ENCODE peak calls at places on chromosomes 3 and 15, in five cellular contexts. One of them, this sample, is unnamed. For H3K36me3, the result is how much of the 10 kb centered on the place peaks cover.

GRCh38 chr15:89899303-89899946 is 5.6 kb upstream of the AP3S2 start:
- DNase-seq in mesenchymal stem cell: no peak
- DNase-seq in mammary epithelial cell: no peak
- DNase-seq in fibroblast of lung: no peak
- DNase-seq in keratinocyte: no peak
- DNase-seq in this sample: no peak

GRCh38 chr3:170278632-170279031 is 56.4 kb downstream of the PRKCI start:
- DNase-seq in mesenchymal stem cell: no peak
- DNase-seq in fibroblast of lung: no peak
- DNase-seq in mammary epithelial cell: no peak
- DNase-seq in keratinocyte: no peak
- DNase-seq in this sample: no peak

GRCh38 chr3:51445544-51446280 is 54.1 kb downstream of the DCAF1 start:
- DNase-seq in fibroblast of lung: no peak
- DNase-seq in mesenchymal stem cell: no peak
- DNase-seq in mammary epithelial cell: no peak
- DNase-seq in keratinocyte: no peak
- DNase-seq in this sample: no peak

GRCh38 chr3:96959902-96960596 is 145.7 kb downstream of the EPHA6 start:
- DNase-seq in keratinocyte: peak
- DNase-seq in fibroblast of lung: no peak
- DNase-seq in mesenchymal stem cell: no peak
- DNase-seq in mammary epithelial cell: peak
- DNase-seq in this sample: peak

GRCh38 chr3:187112934-187113793 is 26.1 kb downstream of the RPL39L start:
- DNase-seq in mammary epithelial cell: peak
- DNase-seq in fibroblast of lung: peak
- DNase-seq in mesenchymal stem cell: peak
- DNase-seq in keratinocyte: no peak
- DNase-seq in this sample: peak

GRCh38 chr3:86865506-86865905 is 125.4 kb downstream of the VGLL3 start:
- DNase-seq in keratinocyte: no peak
- DNase-seq in mammary epithelial cell: no peak
- DNase-seq in mesenchymal stem cell: no peak
- DNase-seq in fibroblast of lung: peak
- DNase-seq in this sample: peak

GRCh38 chr3:113495035-113495434 is 19.9 kb downstream of the SPICE1 start:
- DNase-seq in mesenchymal stem cell: peak
- DNase-seq in mammary epithelial cell: peak
- DNase-seq in fibroblast of lung: peak
- DNase-seq in keratinocyte: no peak
- DNase-seq in this sample: peak

GRCh38 chr3:105480771-105481170 is 114.1 kb downstream of the ALCAM start:
- DNase-seq in mammary epithelial cell: no peak
- DNase-seq in mesenchymal stem cell: peak
- DNase-seq in keratinocyte: no peak
- DNase-seq in fibroblast of lung: no peak
- DNase-seq in this sample: no peak

GRCh38 chr15:40243126-40243810 is 4.4 kb downstream of the PAK6 start:
- DNase-seq in keratinocyte: no peak
- DNase-seq in mammary epithelial cell: peak
- DNase-seq in fibroblast of lung: no peak
- DNase-seq in mesenchymal stem cell: no peak
- DNase-seq in this sample: no peak

GRCh38 chr3:189340680-189341460 is 169.1 kb downstream of the TPRG1 start:
- DNase-seq in mesenchymal stem cell: peak
- DNase-seq in fibroblast of lung: no peak
- DNase-seq in mammary epithelial cell: no peak
- DNase-seq in keratinocyte: no peak
- DNase-seq in this sample: no peak

GRCh38 chr3:184158394-184158793 is 3.2 kb downstream of the DVL3 start:
- DNase-seq in fibroblast of lung: no peak
- DNase-seq in mammary epithelial cell: no peak
- DNase-seq in keratinocyte: no peak
- DNase-seq in mesenchymal stem cell: no peak
- DNase-seq in this sample: no peak

GRCh38 chr3:184156522-184156955 is 1.4 kb downstream of the DVL3 start:
- DNase-seq in mammary epithelial cell: no peak
- DNase-seq in mesenchymal stem cell: peak
- DNase-seq in keratinocyte: no peak
- DNase-seq in fibroblast of lung: peak
- DNase-seq in this sample: peak

GRCh38 chr3:184154909-184155643 is at the start of gene DVL3:
- DNase-seq in mesenchymal stem cell: peak
- DNase-seq in keratinocyte: no peak
- DNase-seq in mammary epithelial cell: peak
- DNase-seq in fibroblast of lung: peak
- DNase-seq in this sample: peak

GRCh38 chr3:184155644-184156521 is 706 bp downstream of the DVL3 start:
- DNase-seq in mammary epithelial cell: peak
- DNase-seq in keratinocyte: no peak
- DNase-seq in mesenchymal stem cell: peak
- DNase-seq in fibroblast of lung: peak
- DNase-seq in this sample: peak

DNA sequence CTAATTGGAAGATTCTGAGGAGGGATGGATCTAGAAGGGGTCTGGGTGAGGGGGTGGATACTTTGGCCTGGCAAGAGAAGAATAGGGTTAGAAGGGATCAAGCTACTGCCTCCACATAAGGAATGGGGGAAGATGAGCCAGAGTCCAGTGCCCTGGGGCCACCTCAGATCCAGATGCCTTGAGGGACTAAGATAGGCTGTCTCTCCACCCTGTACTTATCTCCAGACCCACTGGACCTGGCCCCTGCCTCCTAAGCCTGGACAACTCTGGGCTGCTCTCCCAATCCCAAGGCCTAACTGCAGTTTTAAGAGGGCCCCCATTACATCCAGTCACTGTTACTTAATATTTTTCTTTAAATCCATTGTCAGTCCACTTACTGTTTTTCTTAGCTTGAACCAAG is 2.0 kb downstream of the DVL3 start:
- DNase-seq in fibroblast of lung: no peak
- DNase-seq in mammary epithelial cell: no peak
- DNase-seq in mesenchymal stem cell: no peak
- DNase-seq in keratinocyte: no peak
- DNase-seq in this sample: peak
- H3K4me3 ChIP-seq in fibroblast of lung: peak
- H3K4me3 ChIP-seq in mammary epithelial cell: peak
- H3K4me3 ChIP-seq in mesenchymal stem cell: peak
- H3K4me3 ChIP-seq in keratinocyte: peak
- H3K4me3 ChIP-seq in this sample: peak

GRCh38 chr3:64623125-64623524 is 64.7 kb downstream of the ADAMTS9 start:
- DNase-seq in keratinocyte: no peak
- DNase-seq in mesenchymal stem cell: no peak
- DNase-seq in fibroblast of lung: peak
- DNase-seq in mammary epithelial cell: peak
- DNase-seq in this sample: no peak
- H3K36me3 ChIP-seq in keratinocyte: under half
- H3K36me3 ChIP-seq in mesenchymal stem cell: under half
- H3K36me3 ChIP-seq in fibroblast of lung: under half
- H3K36me3 ChIP-seq in mammary epithelial cell: under half
- H3K36me3 ChIP-seq in this sample: under half

GRCh38 chr3:20394243-20394642 is 208.2 kb upstream of the SGO1 start:
- DNase-seq in keratinocyte: no peak
- DNase-seq in mesenchymal stem cell: no peak
- DNase-seq in mammary epithelial cell: no peak
- DNase-seq in fibroblast of lung: no peak
- DNase-seq in this sample: no peak

GRCh38 chr3:20396335-20396734 is 210.3 kb upstream of the SGO1 start:
- DNase-seq in keratinocyte: no peak
- DNase-seq in mammary epithelial cell: no peak
- DNase-seq in mesenchymal stem cell: no peak
- DNase-seq in fibroblast of lung: no peak
- DNase-seq in this sample: no peak

GRCh38 chr3:20400281-20400680 is 214.3 kb upstream of the SGO1 start:
- DNase-seq in mammary epithelial cell: no peak
- DNase-seq in fibroblast of lung: no peak
- DNase-seq in mesenchymal stem cell: no peak
- DNase-seq in keratinocyte: no peak
- DNase-seq in this sample: no peak

GRCh38 chr3:20391628-20392027 is 205.6 kb upstream of the SGO1 start:
- DNase-seq in keratinocyte: no peak
- DNase-seq in mesenchymal stem cell: no peak
- DNase-seq in fibroblast of lung: no peak
- DNase-seq in mammary epithelial cell: no peak
- DNase-seq in this sample: no peak

GRCh38 chr3:20395692-20396091 is 209.7 kb upstream of the SGO1 start:
- DNase-seq in keratinocyte: no peak
- DNase-seq in mesenchymal stem cell: no peak
- DNase-seq in fibroblast of lung: no peak
- DNase-seq in mammary epithelial cell: no peak
- DNase-seq in this sample: no peak
- H3K9ac ChIP-seq in keratinocyte: no peak
- H3K9ac ChIP-seq in mesenchymal stem cell: no peak
- H3K9ac ChIP-seq in fibroblast of lung: no peak
- H3K9ac ChIP-seq in mammary epithelial cell: no peak
- H3K9ac ChIP-seq in this sample: no peak

DNA sequence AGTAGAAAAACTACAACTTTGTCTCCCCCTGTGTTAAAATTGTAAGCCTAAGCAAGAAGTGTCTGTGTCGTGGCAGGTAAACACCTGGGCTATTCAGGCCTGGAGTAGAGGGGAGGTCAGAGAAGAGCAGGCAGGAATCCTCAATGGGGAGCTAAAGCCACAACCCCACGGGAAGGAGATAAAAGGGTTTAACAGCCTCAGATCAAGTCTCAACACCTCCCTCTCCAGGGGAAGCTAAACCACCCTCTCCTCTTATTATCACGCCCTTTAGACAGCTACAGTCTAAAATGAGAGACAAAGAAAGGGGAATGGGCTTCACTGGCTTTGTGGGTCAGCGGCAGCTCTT is 11.6 kb downstream of the ETV5 start:
- DNase-seq in keratinocyte: no peak
- DNase-seq in mammary epithelial cell: no peak
- DNase-seq in mesenchymal stem cell: no peak
- DNase-seq in fibroblast of lung: no peak
- DNase-seq in this sample: no peak
- H3K4me3 ChIP-seq in keratinocyte: peak
- H3K4me3 ChIP-seq in mammary epithelial cell: no peak
- H3K4me3 ChIP-seq in mesenchymal stem cell: peak
- H3K4me3 ChIP-seq in fibroblast of lung: no peak
- H3K4me3 ChIP-seq in this sample: peak

GRCh38 chr15:75479670-75480069 is 28.2 kb upstream of the SIN3A start:
- DNase-seq in keratinocyte: no peak
- DNase-seq in mammary epithelial cell: no peak
- DNase-seq in fibroblast of lung: no peak
- DNase-seq in mesenchymal stem cell: no peak
- DNase-seq in this sample: no peak
- H3K36me3 ChIP-seq in keratinocyte: under half
- H3K36me3 ChIP-seq in mammary epithelial cell: under half
- H3K36me3 ChIP-seq in fibroblast of lung: under half
- H3K36me3 ChIP-seq in mesenchymal stem cell: under half
- H3K36me3 ChIP-seq in this sample: under half

DNA sequence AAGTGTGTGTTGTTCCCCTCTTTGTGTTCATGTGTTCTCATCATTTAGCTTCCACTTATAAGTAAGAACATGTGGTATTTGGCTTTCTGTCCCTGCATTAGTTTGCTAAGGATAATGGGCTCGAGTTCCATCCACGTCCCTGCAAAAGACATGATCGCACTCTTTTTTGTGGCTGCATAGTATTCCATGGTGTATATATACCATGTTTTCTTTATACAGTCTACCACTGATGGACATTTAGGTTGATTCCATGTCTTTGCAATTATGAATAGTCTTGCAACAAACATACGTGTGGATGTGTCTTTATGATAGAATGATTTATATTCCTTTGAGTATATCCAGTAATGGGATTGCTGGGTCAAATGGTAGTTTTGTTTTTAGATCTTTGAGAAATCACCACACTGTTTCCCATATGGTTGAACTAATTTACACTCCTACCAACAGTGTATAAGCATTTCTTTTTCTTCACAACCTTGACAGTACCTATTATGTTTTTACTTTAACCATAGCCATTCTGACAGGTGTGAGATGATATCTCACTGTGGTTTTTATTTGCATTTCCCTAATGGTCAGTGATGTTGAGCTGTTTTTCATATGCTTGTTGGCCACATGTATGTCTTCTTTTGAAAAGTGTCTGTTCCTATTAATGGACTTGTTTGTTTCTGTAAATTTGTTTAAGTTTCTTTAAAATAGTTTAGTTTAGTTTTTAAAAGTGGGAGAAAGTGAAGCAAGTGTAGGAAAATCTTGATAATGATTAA is 21.9 kb upstream of the SLC30A4 start:
- DNase-seq in mammary epithelial cell: no peak
- DNase-seq in keratinocyte: no peak
- DNase-seq in mesenchymal stem cell: no peak
- DNase-seq in fibroblast of lung: no peak
- DNase-seq in this sample: no peak
- H3K9ac ChIP-seq in mammary epithelial cell: no peak
- H3K9ac ChIP-seq in keratinocyte: no peak
- H3K9ac ChIP-seq in mesenchymal stem cell: no peak
- H3K9ac ChIP-seq in fibroblast of lung: no peak
- H3K9ac ChIP-seq in this sample: no peak

GRCh38 chr15:59353994-59354951 is 18.4 kb downstream of the MYO1E start:
- DNase-seq in mesenchymal stem cell: no peak
- DNase-seq in fibroblast of lung: no peak
- DNase-seq in mammary epithelial cell: no peak
- DNase-seq in keratinocyte: no peak
- DNase-seq in this sample: no peak
- H3K4me3 ChIP-seq in mesenchymal stem cell: no peak
- H3K4me3 ChIP-seq in fibroblast of lung: no peak
- H3K4me3 ChIP-seq in mammary epithelial cell: no peak
- H3K4me3 ChIP-seq in keratinocyte: no peak
- H3K4me3 ChIP-seq in this sample: no peak